ENCODE peak calls at places on chromosomes 11 and 22, in nine cellular contexts. L is lower lobe of right lung, I is AG10803, C is left ventricle myocardium inferior, Z is breast epithelium, D is bronchial epithelial cell, F is heart left ventricle, E is HFF-Myc, R is mucosa of descending colon. M is an unnamed sample.

GRCh38 chr11:133968300-133968699 is 11.5 kb upstream of the IGSF9B start:
- DNase-seq in L (no peak), I (no peak), C (no peak), Z (no peak), D (no peak), F (no peak), E (no peak), R (no peak), M (no peak)

GRCh38 chr11:14942735-14943134 is 29.4 kb downstream of the CALCA start:
- DNase-seq in L (no peak), I (no peak), C (no peak), Z (no peak), D (no peak), F (no peak), E (no peak), R (no peak), M (no peak)

GRCh38 chr22:46951973-46952372 is 189.5 kb downstream of the TBC1D22A start:
- DNase-seq in L (no peak), I (no peak), C (no peak), Z (no peak), D (no peak), F (no peak), E (no peak), R (no peak), M (no peak)

GRCh38 chr22:31104869-31105268 is 2.5 kb downstream of the SELENOM start:
- DNase-seq in L (no peak), I (no peak), C (no peak), Z (no peak), D (no peak), F (peak), E (no peak), R (no peak), M (no peak)

GRCh38 chr11:102309621-102310541 is 7.4 kb upstream of the BIRC3 start:
- DNase-seq in L (no peak), I (no peak), C (no peak), Z (no peak), D (no peak), F (no peak), E (no peak), R (no peak), M (no peak)

GRCh38 chr11:117562111-117562510 is 234.5 kb downstream of the CEP164 start:
- DNase-seq in L (no peak), I (no peak), C (no peak), Z (no peak), D (no peak), F (no peak), E (no peak), R (no peak), M (no peak)

GRCh38 chr11:88171982-88172381 is 3.3 kb downstream of the RAB38 start:
- DNase-seq in L (no peak), I (no peak), C (no peak), Z (no peak), D (peak), F (no peak), E (no peak), R (no peak), M (no peak)

GRCh38 chr11:69356703-69357457 is 62.9 kb downstream of the MYEOV start:
- DNase-seq in L (peak), I (no peak), C (no peak), Z (no peak), D (no peak), F (no peak), E (no peak), R (no peak), M (no peak)

GRCh38 chr11:109267293-109268095 is 154.5 kb upstream of the C11orf87 start:
- DNase-seq in L (no peak), I (peak), C (no peak), Z (no peak), D (peak), F (no peak), E (no peak), R (no peak), M (peak)

GRCh38 chr22:30804626-30805025 is 110.0 kb downstream of the OSBP2 start:
- DNase-seq in L (no peak), I (no peak), C (no peak), Z (no peak), D (no peak), F (no peak), E (no peak), R (no peak), M (no peak)

GRCh38 chr11:10506013-10506370 is 35.0 kb downstream of the RNF141 start:
- DNase-seq in L (no peak), I (no peak), C (no peak), Z (peak), D (peak), F (no peak), E (no peak), R (no peak), M (no peak)

GRCh38 chr11:118156531-118157185 is 4.0 kb upstream of the SCN4B start:
- DNase-seq in L (no peak), I (no peak), C (no peak), Z (no peak), D (no peak), F (no peak), E (no peak), R (no peak), M (no peak)

GRCh38 chr11:15607361-15608036 is 492.8 kb downstream of the INSC start:
- DNase-seq in L (no peak), I (no peak), C (no peak), Z (no peak), D (no peak), F (no peak), E (no peak), R (no peak), M (no peak)

GRCh38 chr22:30882974-30883533 is 85.5 kb downstream of the MORC2 start:
- DNase-seq in L (peak), I (no peak), C (no peak), Z (no peak), D (no peak), F (no peak), E (no peak), R (no peak), M (no peak)

GRCh38 chr11:77879218-77879617 is 58.3 kb downstream of the AAMDC start:
- DNase-seq in L (no peak), I (peak), C (peak), Z (no peak), D (no peak), F (peak), E (no peak), R (peak), M (peak)

GRCh38 chr11:107676341-107676740 is 35.5 kb downstream of the SLN start:
- DNase-seq in L (no peak), I (no peak), C (no peak), Z (no peak), D (no peak), F (no peak), E (no peak), R (no peak), M (no peak)

GRCh38 chr22:49751968-49752597 is 75.6 kb downstream of the BRD1 start:
- DNase-seq in L (no peak), I (no peak), C (peak), Z (no peak), D (no peak), F (no peak), E (no peak), R (no peak), M (no peak)

GRCh38 chr11:108906329-108906728 is 241.5 kb downstream of the DDX10 start:
- DNase-seq in L (no peak), I (peak), C (no peak), Z (no peak), D (peak), F (no peak), E (peak), R (no peak), M (peak)

GRCh38 chr22:49021097-49021925 is 806.4 kb downstream of the BRD1 start:
- DNase-seq in L (peak), I (no peak), C (no peak), Z (no peak), D (no peak), F (no peak), E (no peak), R (no peak), M (no peak)

GRCh38 chr22:46511391-46512370 is 25.7 kb downstream of the CELSR1 start:
- DNase-seq in L (no peak), I (peak), C (no peak), Z (no peak), D (peak), F (no peak), E (no peak), R (no peak), M (peak)

GRCh38 chr22:43434601-43435311 is 22.9 kb downstream of the MPPED1 start:
- DNase-seq in L (no peak), I (no peak), C (no peak), Z (no peak), D (no peak), F (no peak), E (no peak), R (no peak), M (no peak)

DNA sequence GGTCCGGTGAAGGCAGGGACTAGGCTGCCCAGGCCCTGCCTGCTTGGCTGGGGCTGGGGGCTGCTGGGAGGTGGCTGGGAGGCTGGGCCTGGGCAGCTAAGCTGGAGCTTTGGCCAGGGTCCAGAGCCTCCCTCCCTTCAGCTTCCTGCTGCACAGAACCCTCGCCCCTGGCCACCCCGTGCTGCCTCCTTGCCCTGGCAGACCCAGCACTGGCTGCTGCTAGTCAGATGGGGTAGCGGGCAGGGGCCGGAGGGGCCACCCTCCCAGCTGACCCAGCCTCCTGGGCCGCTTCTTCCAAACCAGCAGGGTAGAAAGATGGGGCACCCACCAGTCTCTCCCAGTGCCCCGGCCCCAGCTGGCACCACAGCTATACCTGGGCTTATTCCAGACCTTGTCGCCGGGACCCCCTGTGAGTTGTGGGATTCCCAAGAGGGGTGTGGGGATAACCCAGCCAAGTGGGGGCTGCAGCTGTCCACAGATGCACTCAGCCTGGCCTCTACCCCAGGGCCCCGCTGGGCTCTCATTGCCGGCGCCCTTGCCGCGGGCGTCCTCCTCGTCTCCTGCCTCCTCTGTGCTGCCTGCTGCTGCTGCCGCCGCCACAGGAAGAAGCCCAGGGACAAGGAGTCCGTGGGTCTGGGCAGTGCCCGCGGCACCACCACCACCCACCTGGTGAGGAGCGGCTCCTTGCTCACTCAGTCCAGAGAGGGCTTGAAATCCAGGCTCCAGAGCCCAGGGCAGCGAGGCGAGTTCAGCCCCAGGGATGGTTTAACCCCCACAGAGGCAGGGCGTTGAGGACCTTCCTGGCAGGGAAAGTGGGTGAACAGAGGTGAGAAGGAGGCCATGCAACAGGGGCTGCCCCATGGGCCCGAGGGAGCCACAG is at the start of gene SYT8:
- DNase-seq in L (peak), I (no peak), C (no peak), Z (no peak), D (no peak), F (no peak), E (no peak), R (peak), M (no peak)
- H3K4me3 ChIP-seq in L (no peak), I (no peak), C (no peak), Z (peak), D (peak), F (no peak), E (no peak), R (no peak), M (no peak)

GRCh38 chr11:47645500-47645899 is 3.1 kb upstream of the MTCH2 start:
- DNase-seq in L (no peak), I (no peak), C (no peak), Z (no peak), D (no peak), F (no peak), E (no peak), R (no peak), M (no peak)

GRCh38 chr11:47641585-47642098 is 717 bp downstream of the MTCH2 start:
- DNase-seq in L (no peak), I (no peak), C (no peak), Z (no peak), D (no peak), F (no peak), E (no peak), R (no peak), M (no peak)

GRCh38 chr11:47646019-47646418 is 3.7 kb upstream of the MTCH2 start:
- DNase-seq in L (no peak), I (no peak), C (no peak), Z (no peak), D (no peak), F (no peak), E (no peak), R (no peak), M (no peak)

DNA sequence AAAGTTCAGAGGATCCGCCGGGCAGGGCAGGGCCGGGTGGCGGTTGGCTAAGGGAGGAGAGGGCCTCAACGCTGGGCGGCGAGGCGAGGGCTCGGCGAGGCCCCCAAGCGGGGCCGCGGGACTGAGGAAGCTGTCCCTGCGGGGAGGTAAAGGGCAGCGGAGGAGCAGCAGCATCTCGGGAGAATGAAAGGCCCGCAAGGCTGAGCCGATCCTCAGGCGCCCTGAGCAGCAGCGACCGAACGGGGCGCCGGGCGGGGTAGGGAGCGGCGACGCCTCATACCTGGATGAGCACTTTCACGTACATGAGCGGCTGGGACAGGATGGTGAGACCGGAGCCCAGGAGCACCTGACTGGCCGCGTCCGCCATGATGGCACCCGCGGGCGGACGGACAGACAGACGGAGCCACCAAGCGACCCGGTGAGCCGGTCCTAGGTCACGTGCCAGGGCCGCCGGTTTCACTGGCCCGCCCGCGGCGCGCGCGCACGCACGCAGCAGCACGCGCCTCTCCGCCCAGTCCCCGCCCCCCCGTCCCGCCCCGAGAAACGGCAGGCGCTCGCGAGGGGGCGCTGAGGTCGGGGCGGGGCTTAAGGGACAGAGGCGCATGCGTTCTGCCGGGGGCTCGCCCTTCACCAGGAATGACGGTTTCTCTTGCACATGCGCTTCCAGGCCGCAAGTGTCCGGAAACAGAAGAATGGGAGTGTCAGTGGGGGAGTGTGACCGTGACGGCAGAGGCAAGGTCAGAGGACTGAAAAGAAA is at the start of gene MTCH2:
- DNase-seq in L (peak), I (peak), C (peak), Z (peak), D (peak), F (peak), E (peak), R (peak), M (peak)
- TF ChIP-seq CTCF in L (peak), I (no peak), C (peak), Z (no peak), D (peak), F (peak), E (no peak), R (peak), M (no peak)

DNA sequence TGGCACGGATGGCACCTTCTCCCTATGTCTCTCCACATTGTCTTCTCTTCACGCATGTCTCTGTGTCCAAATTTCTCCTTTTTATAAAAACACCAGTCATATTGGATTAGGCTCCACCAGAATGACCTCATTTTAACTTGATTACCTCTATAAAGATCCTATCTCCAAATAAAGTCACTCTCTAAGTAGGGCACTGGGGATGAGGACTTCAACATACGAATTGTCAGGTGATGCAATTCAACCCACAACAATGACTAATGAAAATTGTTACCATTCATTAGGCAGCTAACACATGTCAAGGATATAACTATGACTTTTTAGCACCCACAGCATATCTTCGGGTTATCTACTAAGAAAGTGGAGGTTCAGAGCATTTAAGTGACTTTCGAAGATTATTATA is 55.5 kb upstream of the USP47 start:
- DNase-seq in L (no peak), I (peak), C (no peak), Z (no peak), D (peak), F (no peak), E (no peak), R (no peak), M (no peak)
- H3K4me3 ChIP-seq in L (no peak), I (no peak), C (no peak), Z (no peak), D (no peak), F (no peak), E (no peak), R (no peak), M (no peak)

GRCh38 chr11:33999393-33999792 is 52.1 kb upstream of the CAPRIN1 start:
- DNase-seq in L (no peak), I (no peak), C (no peak), Z (no peak), D (no peak), F (no peak), E (no peak), R (no peak), M (no peak)

GRCh38 chr11:34004226-34004625 is 47.3 kb upstream of the CAPRIN1 start:
- DNase-seq in L (no peak), I (no peak), C (no peak), Z (no peak), D (no peak), F (no peak), E (no peak), R (no peak), M (no peak)

GRCh38 chr11:33997473-33998347 is 53.8 kb upstream of the CAPRIN1 start:
- DNase-seq in L (no peak), I (no peak), C (no peak), Z (no peak), D (peak), F (no peak), E (no peak), R (peak), M (no peak)

GRCh38 chr11:33996498-33997454 is 54.8 kb upstream of the CAPRIN1 start:
- DNase-seq in L (peak), I (peak), C (peak), Z (peak), D (peak), F (peak), E (peak), R (peak), M (peak)

GRCh38 chr11:34002420-34002819 is 49.1 kb upstream of the CAPRIN1 start:
- DNase-seq in L (no peak), I (no peak), C (no peak), Z (peak), D (peak), F (no peak), E (no peak), R (peak), M (no peak)
- TF ChIP-seq CTCF in L (no peak), I (no peak), C (no peak), Z (no peak), D (no peak), F (no peak), E (no peak), R (no peak), M (no peak)

GRCh38 chr22:45413013-45413367 is 409 bp downstream of the SMC1B start:
- DNase-seq in L (no peak), I (no peak), C (no peak), Z (no peak), D (no peak), F (no peak), E (no peak), R (no peak), M (no peak)
- H3K4me3 ChIP-seq in L (peak), I (no peak), C (peak), Z (peak), D (peak), F (peak), E (no peak), R (no peak), M (peak)

DNA sequence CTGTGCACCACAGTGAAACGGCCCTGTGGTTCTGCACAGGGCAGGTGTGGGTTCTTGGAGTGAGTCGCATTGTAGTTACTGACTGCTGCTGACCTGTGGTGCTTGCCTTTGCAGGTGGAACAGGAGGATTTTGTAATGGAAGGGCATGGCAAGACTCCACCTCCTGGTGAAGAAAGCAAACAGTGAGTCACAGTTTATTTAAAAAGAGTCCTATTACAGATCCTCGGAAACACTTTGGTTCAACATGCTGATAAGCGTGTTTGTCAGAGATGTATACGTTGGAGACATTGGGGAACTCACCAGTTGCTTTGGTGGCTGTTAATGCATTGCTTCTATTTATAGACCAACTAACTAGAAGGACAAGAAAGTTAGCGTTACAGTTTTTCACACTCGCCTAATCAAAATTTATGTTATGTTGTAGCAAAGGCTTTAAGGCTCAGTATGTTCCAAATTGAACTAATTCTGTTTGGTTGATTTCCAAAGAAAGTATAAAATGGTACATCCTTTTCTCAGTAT is 21.7 kb upstream of the TNRC6B start:
- DNase-seq in L (no peak), I (no peak), C (no peak), Z (no peak), D (peak), F (no peak), E (no peak), R (peak), M (peak)
- TF ChIP-seq CTCF in L (peak), I (no peak), C (peak), Z (no peak), D (peak), F (no peak), E (peak), R (no peak), M (peak)

GRCh38 chr11:66313321-66314185 is 3.3 kb downstream of the CD248 start:
- DNase-seq in L (peak), I (peak), C (peak), Z (no peak), D (no peak), F (no peak), E (no peak), R (no peak), M (peak)
- H3K4me3 ChIP-seq in L (peak), I (peak), C (peak), Z (peak), D (peak), F (peak), E (peak), R (no peak), M (peak)